ENCODE peak calls at places on chromosomes 7 and 10, in eight cellular contexts. One of them, this sample, is unnamed.

GRCh38 chr7:95687759-95688343 is 84.5 kb upstream of the DYNC1I1 start:
- DNase-seq in IMR-90: peak; percentile 26
- DNase-seq in mammary epithelial cell: peak; percentile 16
- DNase-seq in prostate gland: no peak
- DNase-seq in HCT116: peak; percentile 48
- DNase-seq in body of pancreas: no peak
- DNase-seq in mesenchymal stem cell: peak; percentile 59
- DNase-seq in ovary: no peak
- DNase-seq in this sample: no peak

GRCh38 chr10:35639021-35639521 is 3.0 kb downstream of the FZD8 start:
- DNase-seq in mammary epithelial cell: no peak
- DNase-seq in ovary: no peak
- DNase-seq in body of pancreas: no peak
- DNase-seq in HCT116: no peak
- DNase-seq in prostate gland: no peak
- DNase-seq in mesenchymal stem cell: peak; percentile 33
- DNase-seq in IMR-90: no peak
- DNase-seq in this sample: no peak

GRCh38 chr10:57948796-57949195 is 318.9 kb downstream of the IPMK start:
- DNase-seq in mammary epithelial cell: no peak
- DNase-seq in body of pancreas: no peak
- DNase-seq in prostate gland: no peak
- DNase-seq in mesenchymal stem cell: no peak
- DNase-seq in ovary: no peak
- DNase-seq in HCT116: no peak
- DNase-seq in IMR-90: no peak
- DNase-seq in this sample: no peak

GRCh38 chr7:66576646-66577045 is 52.0 kb upstream of the KCTD7 start:
- DNase-seq in prostate gland: no peak
- DNase-seq in HCT116: no peak
- DNase-seq in ovary: no peak
- DNase-seq in mesenchymal stem cell: no peak
- DNase-seq in IMR-90: no peak
- DNase-seq in body of pancreas: no peak
- DNase-seq in mammary epithelial cell: peak; percentile 39
- DNase-seq in this sample: no peak

GRCh38 chr7:148625342-148625741 is 34.8 kb downstream of the C7orf33 start:
- DNase-seq in prostate gland: no peak
- DNase-seq in body of pancreas: no peak
- DNase-seq in ovary: no peak
- DNase-seq in mammary epithelial cell: no peak
- DNase-seq in HCT116: no peak
- DNase-seq in IMR-90: no peak
- DNase-seq in mesenchymal stem cell: no peak
- DNase-seq in this sample: no peak

GRCh38 chr10:77313066-77313750 is 324.4 kb downstream of the KCNMA1 start:
- DNase-seq in prostate gland: no peak
- DNase-seq in HCT116: no peak
- DNase-seq in ovary: no peak
- DNase-seq in IMR-90: peak; percentile 35
- DNase-seq in mesenchymal stem cell: no peak
- DNase-seq in mammary epithelial cell: no peak
- DNase-seq in body of pancreas: no peak
- DNase-seq in this sample: no peak

GRCh38 chr10:44193156-44193555 is 191.7 kb downstream of the CXCL12 start:
- DNase-seq in IMR-90: no peak
- DNase-seq in mammary epithelial cell: no peak
- DNase-seq in HCT116: no peak
- DNase-seq in body of pancreas: no peak
- DNase-seq in ovary: no peak
- DNase-seq in prostate gland: no peak
- DNase-seq in mesenchymal stem cell: no peak
- DNase-seq in this sample: no peak

GRCh38 chr7:140650367-140650766 is 9.8 kb upstream of the DENND2A start:
- DNase-seq in IMR-90: no peak
- DNase-seq in HCT116: no peak
- DNase-seq in prostate gland: no peak
- DNase-seq in mesenchymal stem cell: no peak
- DNase-seq in ovary: peak; percentile 21
- DNase-seq in body of pancreas: no peak
- DNase-seq in mammary epithelial cell: no peak
- DNase-seq in this sample: no peak

GRCh38 chr10:93907049-93907448 is 13.3 kb downstream of the SLC35G1 start:
- DNase-seq in prostate gland: no peak
- DNase-seq in ovary: no peak
- DNase-seq in mesenchymal stem cell: no peak
- DNase-seq in mammary epithelial cell: no peak
- DNase-seq in IMR-90: no peak
- DNase-seq in HCT116: no peak
- DNase-seq in body of pancreas: no peak
- DNase-seq in this sample: no peak

GRCh38 chr7:94022550-94022949 is 18.4 kb upstream of the BET1 start:
- DNase-seq in mesenchymal stem cell: peak; percentile 32
- DNase-seq in mammary epithelial cell: peak; percentile 52
- DNase-seq in prostate gland: no peak
- DNase-seq in IMR-90: peak; percentile 53
- DNase-seq in HCT116: no peak
- DNase-seq in body of pancreas: no peak
- DNase-seq in ovary: no peak
- DNase-seq in this sample: no peak

GRCh38 chr10:100996678-100997363 is 2.8 kb upstream of the LZTS2 start:
- DNase-seq in mammary epithelial cell: peak; percentile 34
- DNase-seq in HCT116: no peak
- DNase-seq in prostate gland: no peak
- DNase-seq in IMR-90: no peak
- DNase-seq in ovary: peak; percentile 69
- DNase-seq in mesenchymal stem cell: no peak
- DNase-seq in body of pancreas: peak; percentile 66
- DNase-seq in this sample: no peak

GRCh38 chr7:74104702-74105101 is 21.1 kb downstream of the LIMK1 start:
- DNase-seq in mesenchymal stem cell: no peak
- DNase-seq in HCT116: peak; percentile 68
- DNase-seq in body of pancreas: no peak
- DNase-seq in mammary epithelial cell: peak; percentile 46
- DNase-seq in IMR-90: peak; percentile 54
- DNase-seq in prostate gland: no peak
- DNase-seq in ovary: no peak
- DNase-seq in this sample: no peak

GRCh38 chr10:75972494-75973276 is 541.3 kb downstream of the LRMDA start:
- DNase-seq in mesenchymal stem cell: peak; percentile 89
- DNase-seq in mammary epithelial cell: no peak
- DNase-seq in ovary: peak; percentile 42
- DNase-seq in prostate gland: no peak
- DNase-seq in body of pancreas: peak; percentile 14
- DNase-seq in IMR-90: peak; percentile 52
- DNase-seq in HCT116: no peak
- DNase-seq in this sample: no peak

GRCh38 chr10:30092151-30092790 is 32.9 kb upstream of the JCAD start:
- DNase-seq in mammary epithelial cell: peak; percentile 78
- DNase-seq in mesenchymal stem cell: peak; percentile 40
- DNase-seq in HCT116: peak; percentile 29
- DNase-seq in ovary: no peak
- DNase-seq in body of pancreas: no peak
- DNase-seq in prostate gland: no peak
- DNase-seq in IMR-90: peak; percentile 77
- DNase-seq in this sample: no peak

GRCh38 chr10:37667736-37668135 is 189.7 kb downstream of the ZNF248 start:
- DNase-seq in HCT116: no peak
- DNase-seq in prostate gland: no peak
- DNase-seq in IMR-90: no peak
- DNase-seq in ovary: no peak
- DNase-seq in mesenchymal stem cell: no peak
- DNase-seq in mammary epithelial cell: no peak
- DNase-seq in body of pancreas: no peak
- DNase-seq in this sample: no peak

GRCh38 chr7:35249537-35249907 is 4.4 kb downstream of the TBX20 start:
- DNase-seq in HCT116: no peak
- DNase-seq in body of pancreas: no peak
- DNase-seq in mesenchymal stem cell: no peak
- DNase-seq in prostate gland: no peak
- DNase-seq in ovary: no peak
- DNase-seq in mammary epithelial cell: no peak
- DNase-seq in IMR-90: no peak
- DNase-seq in this sample: no peak
- H3K4me3 ChIP-seq in HCT116: no peak overlapping the region
- H3K4me3 ChIP-seq in body of pancreas: no peak overlapping the region
- H3K4me3 ChIP-seq in mesenchymal stem cell: no peak overlapping the region
- H3K4me3 ChIP-seq in prostate gland: no peak overlapping the region
- H3K4me3 ChIP-seq in ovary: no peak overlapping the region
- H3K4me3 ChIP-seq in mammary epithelial cell: no peak overlapping the region
- H3K4me3 ChIP-seq in IMR-90: no peak overlapping the region
- H3K4me3 ChIP-seq in this sample: no peak overlapping the region

DNA sequence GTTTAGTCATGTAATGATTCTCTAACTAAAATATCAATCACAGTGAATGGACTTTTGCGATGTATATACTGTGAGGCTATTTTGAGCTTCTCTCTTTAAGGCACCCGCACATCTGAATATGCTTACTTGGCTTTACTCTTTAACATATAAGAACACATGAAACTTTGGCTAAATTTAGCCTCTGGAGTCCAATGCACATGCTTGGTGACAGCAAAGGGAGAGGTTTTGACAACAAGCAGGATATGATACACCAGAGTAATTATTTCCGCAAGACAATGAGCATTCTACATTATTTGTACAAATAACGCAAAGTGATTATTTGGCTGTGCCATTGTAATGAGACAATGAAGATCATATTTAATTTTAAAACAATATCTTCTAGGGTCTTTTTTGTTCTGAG is 72.4 kb downstream of the ARID5B start:
- DNase-seq in prostate gland: no peak
- DNase-seq in body of pancreas: no peak
- DNase-seq in HCT116: no peak
- DNase-seq in IMR-90: no peak
- DNase-seq in mesenchymal stem cell: peak; percentile 43
- DNase-seq in mammary epithelial cell: no peak
- DNase-seq in ovary: no peak
- DNase-seq in this sample: no peak
- H3K4me1 ChIP-seq in prostate gland: peaks cover 8% of the 10 kb centered on the region
- H3K4me1 ChIP-seq in body of pancreas: peaks cover 19% of the 10 kb centered on the region
- H3K4me1 ChIP-seq in HCT116: peaks cover 11% of the 10 kb centered on the region
- H3K4me1 ChIP-seq in IMR-90: peaks cover 12% of the 10 kb centered on the region
- H3K4me1 ChIP-seq in mesenchymal stem cell: no peaks in the 10 kb centered on the region
- H3K4me1 ChIP-seq in mammary epithelial cell: peaks cover 12% of the 10 kb centered on the region
- H3K4me1 ChIP-seq in ovary: peaks cover 3% of the 10 kb centered on the region
- H3K4me1 ChIP-seq in this sample: peaks cover 40% of the 10 kb centered on the region

GRCh38 chr7:155816192-155816508 is 3.9 kb upstream of the SHH start:
- DNase-seq in mammary epithelial cell: no peak
- DNase-seq in ovary: no peak
- DNase-seq in mesenchymal stem cell: no peak
- DNase-seq in HCT116: no peak
- DNase-seq in prostate gland: no peak
- DNase-seq in body of pancreas: no peak
- DNase-seq in IMR-90: no peak
- DNase-seq in this sample: no peak
- H3K27me3 ChIP-seq in mammary epithelial cell: peaks cover 23% of the 10 kb centered on the region
- H3K27me3 ChIP-seq in ovary: no peaks in the 10 kb centered on the region
- H3K27me3 ChIP-seq in mesenchymal stem cell: peaks cover 45% of the 10 kb centered on the region
- H3K27me3 ChIP-seq in HCT116: peaks cover 5% of the 10 kb centered on the region
- H3K27me3 ChIP-seq in prostate gland: peaks cover 7% of the 10 kb centered on the region
- H3K27me3 ChIP-seq in body of pancreas: no peaks in the 10 kb centered on the region
- H3K27me3 ChIP-seq in IMR-90: peaks cover 37% of the 10 kb centered on the region
- H3K27me3 ChIP-seq in this sample: no peaks in the 10 kb centered on the region

GRCh38 chr7:30148426-30148825 is 13.6 kb downstream of the MTURN start:
- DNase-seq in mesenchymal stem cell: no peak
- DNase-seq in body of pancreas: no peak
- DNase-seq in prostate gland: no peak
- DNase-seq in IMR-90: no peak
- DNase-seq in HCT116: no peak
- DNase-seq in ovary: no peak
- DNase-seq in mammary epithelial cell: no peak
- DNase-seq in this sample: no peak

GRCh38 chr7:30150711-30151110 is 15.9 kb downstream of the MTURN start:
- DNase-seq in mesenchymal stem cell: no peak
- DNase-seq in prostate gland: no peak
- DNase-seq in IMR-90: no peak
- DNase-seq in mammary epithelial cell: no peak
- DNase-seq in body of pancreas: no peak
- DNase-seq in ovary: no peak
- DNase-seq in HCT116: no peak
- DNase-seq in this sample: no peak

GRCh38 chr7:30148951-30149459 is 14.2 kb downstream of the MTURN start:
- DNase-seq in ovary: no peak
- DNase-seq in mammary epithelial cell: no peak
- DNase-seq in body of pancreas: peak; percentile 56
- DNase-seq in mesenchymal stem cell: no peak
- DNase-seq in HCT116: no peak
- DNase-seq in IMR-90: no peak
- DNase-seq in prostate gland: peak; percentile 50
- DNase-seq in this sample: no peak

GRCh38 chr7:30147785-30148184 is 13.0 kb downstream of the MTURN start:
- DNase-seq in HCT116: no peak
- DNase-seq in mammary epithelial cell: no peak
- DNase-seq in mesenchymal stem cell: no peak
- DNase-seq in prostate gland: no peak
- DNase-seq in ovary: no peak
- DNase-seq in body of pancreas: no peak
- DNase-seq in IMR-90: no peak
- DNase-seq in this sample: no peak

DNA sequence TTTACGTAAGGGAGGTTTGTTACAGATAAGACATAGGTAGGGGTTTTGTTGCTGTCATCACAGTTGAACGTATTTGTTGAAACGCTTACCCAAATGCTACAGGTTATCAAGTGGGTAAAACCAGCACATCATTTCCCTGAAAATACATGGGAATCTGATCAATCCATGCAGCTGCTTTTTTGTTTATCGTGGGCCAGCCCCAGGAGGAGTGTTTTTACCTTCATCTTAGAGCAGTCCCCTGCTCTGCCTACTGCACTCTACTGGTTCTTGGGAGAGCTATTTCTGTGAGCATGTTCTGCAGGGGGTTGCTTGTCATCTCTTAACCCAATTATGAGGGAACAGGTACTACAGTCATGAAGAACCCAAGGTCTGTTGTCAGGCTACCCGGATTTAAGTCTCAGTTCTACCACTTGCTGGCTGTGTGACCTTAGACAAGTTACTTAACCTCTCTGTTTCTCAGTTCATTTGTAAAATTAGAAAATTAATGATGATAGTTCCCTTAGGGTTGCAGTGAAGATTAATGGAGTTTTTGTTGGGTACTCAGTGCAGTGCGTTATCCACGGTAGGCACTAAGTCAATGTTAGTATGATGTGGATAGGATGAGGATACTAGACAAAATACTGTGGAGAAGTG is 15.0 kb downstream of the MTURN start:
- DNase-seq in body of pancreas: peak; percentile 31
- DNase-seq in mammary epithelial cell: no peak
- DNase-seq in mesenchymal stem cell: no peak
- DNase-seq in HCT116: no peak
- DNase-seq in ovary: no peak
- DNase-seq in IMR-90: no peak
- DNase-seq in prostate gland: no peak
- DNase-seq in this sample: no peak
- H3K4me3 ChIP-seq in body of pancreas: no peak overlapping the region
- H3K4me3 ChIP-seq in mammary epithelial cell: no peak overlapping the region
- H3K4me3 ChIP-seq in mesenchymal stem cell: no peak overlapping the region
- H3K4me3 ChIP-seq in HCT116: no peak overlapping the region
- H3K4me3 ChIP-seq in ovary: no peak overlapping the region
- H3K4me3 ChIP-seq in IMR-90: no peak overlapping the region
- H3K4me3 ChIP-seq in prostate gland: no peak overlapping the region
- H3K4me3 ChIP-seq in this sample: no peak overlapping the region